ENCODE peak calls at places on chromosomes 3 and 15, in six cellular contexts. Z, E, L, G, O and J are unnamed samples.

GRCh38 chr15:42106278-42106677 is 11.9 kb upstream of the PLA2G4D start:
- DNase-seq in G (no peak), E (no peak), Z (no peak), L (no peak), O (no peak), J (no peak)

GRCh38 chr15:45402955-45403892 is 24.9 kb upstream of the GATM start:
- DNase-seq in E (no peak), Z (peak; percentile 34), G (peak; percentile 74), L (no peak), O (peak; percentile 18), J (peak; percentile 54)

GRCh38 chr3:74624301-74624700 is 9.8 kb upstream of the CNTN3 start:
- DNase-seq in L (no peak), G (peak; percentile 94), O (no peak), Z (no peak), E (peak; percentile 16), J (no peak)

GRCh38 chr3:9704343-9705322 is 1.0 kb downstream of the CPNE9 start:
- DNase-seq in G (peak; percentile 21), E (no peak), O (peak; percentile 40), Z (peak; percentile 97), L (no peak), J (peak; percentile 59)

GRCh38 chr3:33229947-33230346 is 11.3 kb upstream of the SUSD5 start:
- DNase-seq in L (no peak), O (no peak), Z (no peak), G (no peak), E (no peak), J (no peak)

GRCh38 chr15:55255714-55256113 is 33.9 kb downstream of the RAB27A start:
- DNase-seq in O (no peak), G (no peak), L (no peak), Z (no peak), E (no peak), J (no peak)

GRCh38 chr3:127373701-127374625 is 86.1 kb upstream of the PRR20G start:
- DNase-seq in E (no peak), G (peak; percentile 12), L (no peak), O (no peak), Z (peak; percentile 79), J (peak; percentile 53)

GRCh38 chr3:197394464-197395321 is 96.3 kb upstream of the DLG1 start:
- DNase-seq in O (peak; percentile 61), Z (no peak), L (peak; percentile 100), G (peak; percentile 99), E (peak; percentile 97), J (peak; percentile 80)

GRCh38 chr3:114714237-114714636 is 420.4 kb downstream of the TIGIT start:
- DNase-seq in E (no peak), O (no peak), Z (no peak), G (peak; percentile 2), L (no peak), J (no peak)

GRCh38 chr3:62604301-62604700 is 231.0 kb upstream of the FEZF2 start:
- DNase-seq in L (peak; percentile 92), G (peak; percentile 98), O (no peak), E (no peak), Z (no peak), J (no peak)

GRCh38 chr3:20055020-20055775 is 15.0 kb downstream of the KAT2B start:
- DNase-seq in O (no peak), Z (no peak), L (no peak), E (no peak), G (no peak), J (no peak)

GRCh38 chr3:170180107-170180951 is 1.2 kb downstream of the PHC3 start:
- DNase-seq in G (peak; percentile 33), O (no peak), L (peak; percentile 28), Z (no peak), E (no peak), J (peak; percentile 60)

GRCh38 chr15:76360416-76360815 is 23.8 kb downstream of the ISL2 start:
- DNase-seq in G (no peak), Z (no peak), L (no peak), O (no peak), E (no peak), J (no peak)

GRCh38 chr3:190001426-190001825 is 119.3 kb downstream of the P3H2 start:
- DNase-seq in L (no peak), G (peak; percentile 77), Z (no peak), O (no peak), E (no peak), J (no peak)

GRCh38 chr15:76529911-76530310 is 193.3 kb downstream of the ISL2 start:
- DNase-seq in Z (no peak), E (no peak), O (no peak), G (peak; percentile 8), L (no peak), J (no peak)

GRCh38 chr15:69758810-69759410 is 306.3 kb downstream of the RPLP1 start:
- DNase-seq in G (peak; percentile 58), Z (no peak), O (no peak), L (no peak), E (no peak), J (peak; percentile 33)

GRCh38 chr3:192851821-192852352 is 65.8 kb downstream of the MB21D2 start:
- DNase-seq in G (peak; percentile 74), L (peak; percentile 81), E (no peak), O (no peak), Z (no peak), J (no peak)

GRCh38 chr3:192571197-192571791 is 156.0 kb downstream of the FGF12 start:
- DNase-seq in E (peak; percentile 6), G (peak; percentile 63), Z (no peak), O (peak; percentile 69), L (no peak), J (no peak)

GRCh38 chr15:91885714-91886265 is 32.3 kb downstream of the SLCO3A1 start:
- DNase-seq in O (no peak), E (no peak), Z (no peak), G (no peak), L (no peak), J (no peak)

GRCh38 chr15:39628131-39628482 is 47.2 kb downstream of the THBS1 start:
- DNase-seq in G (no peak), Z (no peak), L (no peak), O (no peak), E (no peak), J (no peak)

GRCh38 chr3:138202945-138203701 is 16.0 kb downstream of the ARMC8 start:
- DNase-seq in L (no peak), G (no peak), O (no peak), E (no peak), Z (no peak), J (no peak)

GRCh38 chr15:63880019-63880418 is 46.3 kb upstream of the HERC1 start:
- DNase-seq in O (no peak), E (no peak), G (no peak), L (no peak), Z (no peak), J (no peak)

GRCh38 chr15:70091649-70092461 is 5.9 kb downstream of the TLE3 start:
- DNase-seq in E (no peak), O (no peak), G (peak; percentile 6), Z (no peak), L (peak; percentile 85), J (no peak)

GRCh38 chr3:111735271-111735758 is 123.8 kb upstream of the PHLDB2 start:
- DNase-seq in Z (no peak), L (peak; percentile 97), E (no peak), O (no peak), G (peak; percentile 95), J (no peak)
- TF ChIP-seq CTCF in Z (no peak), L (no peak), E (no peak), O (no peak), G (no peak), J (no peak)

GRCh38 chr15:68632101-68632500 is 53.3 kb downstream of the CORO2B start:
- DNase-seq in E (no peak), L (no peak), G (no peak), O (no peak), Z (no peak), J (no peak)

GRCh38 chr15:68633181-68634121 is 54.7 kb downstream of the CORO2B start:
- DNase-seq in O (no peak), G (no peak), L (no peak), Z (no peak), E (no peak), J (no peak)

GRCh38 chr15:68630836-68631235 is 52.0 kb downstream of the CORO2B start:
- DNase-seq in E (no peak), L (no peak), G (no peak), O (no peak), Z (no peak), J (no peak)

GRCh38 chr15:68630205-68630555 is 51.4 kb downstream of the CORO2B start:
- DNase-seq in L (no peak), O (no peak), G (no peak), Z (no peak), E (no peak), J (no peak)

DNA sequence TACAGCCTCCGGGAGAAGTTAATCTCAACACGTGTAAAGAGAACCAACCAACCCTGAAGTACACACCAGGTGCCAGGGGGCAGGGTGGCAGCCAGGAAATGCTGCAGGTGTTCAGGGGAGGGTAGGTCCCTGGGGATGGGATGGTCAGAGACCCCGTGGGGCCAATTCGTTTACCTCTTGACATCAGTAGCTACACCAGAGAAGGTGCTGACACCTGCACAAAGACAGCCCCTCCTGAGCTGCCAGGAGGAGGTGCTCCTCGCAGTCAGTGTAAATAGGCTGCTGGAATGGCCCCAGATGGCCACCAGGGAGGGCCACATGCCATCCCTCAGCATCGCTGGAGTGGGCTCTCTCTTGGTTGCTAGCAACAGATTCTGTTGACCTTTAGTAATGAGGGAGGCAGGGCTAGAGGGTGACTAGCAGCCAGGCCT is 52.8 kb downstream of the CORO2B start:
- DNase-seq in Z (peak; percentile 63), E (no peak), O (no peak), G (no peak), L (no peak), J (no peak)
- TF ChIP-seq CTCF in Z (no peak), E (no peak), O (no peak), G (no peak), L (peak; percentile 21), J (no peak)

DNA sequence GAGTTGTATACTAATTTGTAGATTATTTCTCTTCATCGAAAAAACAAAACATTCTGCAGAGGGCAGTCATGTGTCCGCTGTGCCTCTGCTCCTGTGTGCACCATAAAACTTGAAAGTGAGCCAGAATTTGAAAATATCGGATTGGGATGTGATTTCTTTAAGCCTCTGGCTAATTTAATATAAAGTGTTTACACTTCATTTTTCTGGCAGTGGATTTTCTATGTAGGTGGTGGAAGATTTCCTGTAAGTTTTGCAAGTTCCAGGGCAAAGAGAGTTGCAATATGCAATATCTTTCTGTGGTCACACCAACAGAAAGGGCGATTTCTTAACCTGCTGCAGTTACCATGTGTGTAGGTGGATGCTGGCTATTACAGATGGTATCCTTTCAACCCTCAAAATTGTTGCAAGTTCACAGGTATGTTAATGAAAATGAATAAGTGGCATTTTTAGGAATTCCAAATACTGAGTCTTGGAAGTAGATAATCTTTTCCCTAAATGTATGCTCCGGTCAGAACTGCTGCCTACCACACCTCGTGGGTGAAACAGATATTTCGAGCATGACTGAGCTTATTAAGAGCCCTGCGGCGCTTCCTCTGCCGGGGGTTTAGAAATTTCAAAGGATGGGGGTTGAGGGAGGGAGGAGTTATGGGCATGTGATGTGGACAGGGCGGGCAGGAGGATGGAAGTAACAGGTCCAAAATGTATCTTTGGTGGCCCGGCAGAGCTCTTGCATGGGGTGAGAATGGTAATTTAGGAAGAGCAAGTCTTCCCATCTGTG is 134.0 kb downstream of the PGPEP1L start:
- DNase-seq in L (peak; percentile 85), O (no peak), G (peak; percentile 77), Z (no peak), E (no peak), J (no peak)
- TF ChIP-seq CTCF in L (peak; percentile 37), O (no peak), G (no peak), Z (no peak), E (peak; percentile 17), J (no peak)

GRCh38 chr3:22777834-22778233 is 425.3 kb upstream of the UBE2E2 start:
- DNase-seq in E (no peak), Z (no peak), O (no peak), G (no peak), L (no peak), J (no peak)

GRCh38 chr3:22779737-22780136 is 423.4 kb upstream of the UBE2E2 start:
- DNase-seq in G (no peak), O (no peak), L (no peak), Z (no peak), E (no peak), J (no peak)
- TF ChIP-seq CTCF in G (no peak), O (no peak), L (no peak), Z (no peak), E (no peak), J (no peak)